ENCODE peak calls at places on chromosomes 4 and X, in nine cellular contexts. O is tibial artery, U is A673, E is right cardiac atrium, J is upper lobe of right lung, Q is spleen, S is transverse colon, C is tibial nerve, I is OCI-LY7. P is an unnamed sample. For H3K4me1, the result is how much of the 10 kb centered on the place peaks cover.

GRCh38 chrX:132909643-132910042 is 48.8 kb downstream of the HS6ST2 start:
- DNase-seq in Q (no peak), I (no peak), S (no peak), O (no peak), E (no peak), J (no peak), C (no peak), U (no peak), P (no peak)

GRCh38 chr4:38819569-38819968 is 15.0 kb upstream of the TLR1 start:
- DNase-seq in U (no peak), I (no peak), J (no peak), Q (no peak), S (no peak), C (no peak), O (no peak), E (no peak), P (no peak)

GRCh38 chr4:174665799-174666198 is 143.5 kb upstream of the HPGD start:
- DNase-seq in Q (no peak), O (no peak), U (no peak), E (no peak), S (no peak), J (no peak), I (no peak), C (no peak), P (no peak)

GRCh38 chr4:15495621-15496020 is 25.9 kb downstream of the CC2D2A start:
- DNase-seq in E (no peak), Q (no peak), J (no peak), C (no peak), I (no peak), U (peak), O (no peak), S (no peak), P (no peak)

GRCh38 chrX:150692296-150692695 is 900 bp upstream of the MTMR1 start:
- DNase-seq in Q (no peak), S (no peak), E (no peak), C (no peak), I (peak), J (no peak), O (no peak), U (no peak), P (peak)

GRCh38 chr4:6179362-6179761 is 21.0 kb downstream of the JAKMIP1 start:
- DNase-seq in E (no peak), J (no peak), I (no peak), Q (no peak), U (no peak), O (no peak), C (no peak), S (peak), P (no peak)

GRCh38 chr4:3611778-3612177 is 79.6 kb upstream of the LRPAP1 start:
- DNase-seq in U (no peak), J (peak), I (no peak), O (no peak), S (no peak), Q (peak), E (no peak), C (no peak), P (no peak)

GRCh38 chr4:16607241-16607640 is 291.2 kb downstream of the LDB2 start:
- DNase-seq in O (no peak), I (no peak), Q (no peak), J (no peak), S (no peak), C (no peak), U (no peak), E (no peak), P (no peak)

GRCh38 chr4:183200453-183200852 is 101.4 kb downstream of the WWC2 start:
- DNase-seq in J (peak), O (peak), E (peak), C (no peak), Q (no peak), I (no peak), U (peak), S (peak), P (no peak)

GRCh38 chrX:76427560-76428242 is at the start of gene MAGEE1:
- DNase-seq in J (peak), O (peak), I (peak), U (peak), C (peak), S (peak), E (peak), Q (peak), P (peak)

GRCh38 chrX:34768290-34768689 is 111.2 kb upstream of the TMEM47 start:
- DNase-seq in I (no peak), Q (no peak), O (no peak), J (no peak), C (no peak), E (no peak), S (no peak), U (peak), P (no peak)

GRCh38 chr4:24980064-24980690 is 50.6 kb downstream of the LGI2 start:
- DNase-seq in C (no peak), Q (no peak), J (no peak), U (peak), S (peak), O (peak), I (peak), E (peak), P (peak)

GRCh38 chrX:25001808-25002657 is 13.7 kb downstream of the ARX start:
- DNase-seq in I (no peak), J (no peak), O (no peak), U (no peak), C (no peak), S (no peak), Q (no peak), E (no peak), P (no peak)

GRCh38 chr4:126191536-126191935 is 876.8 kb downstream of the FAT4 start:
- DNase-seq in Q (no peak), S (no peak), E (no peak), U (no peak), J (no peak), I (no peak), C (no peak), O (no peak), P (no peak)

GRCh38 chr4:110154586-110154985 is 43.8 kb downstream of the ELOVL6 start:
- DNase-seq in J (no peak), E (no peak), I (no peak), Q (no peak), C (no peak), S (no peak), O (no peak), U (no peak), P (no peak)

GRCh38 chrX:115892787-115893671 is 277.5 kb upstream of the AGTR2 start:
- DNase-seq in J (no peak), O (no peak), Q (peak), C (no peak), E (peak), S (peak), I (no peak), U (peak), P (peak)

GRCh38 chr4:78061939-78062603 is 4.9 kb downstream of the FRAS1 start:
- DNase-seq in J (no peak), E (no peak), O (no peak), S (no peak), I (no peak), Q (no peak), C (no peak), U (no peak), P (no peak)

GRCh38 chr4:109721033-109721432 is 8.8 kb downstream of the PLA2G12A start:
- DNase-seq in E (no peak), C (no peak), I (no peak), Q (no peak), S (no peak), U (no peak), J (no peak), O (no peak), P (no peak)

GRCh38 chrX:87805829-87806490 is 288.4 kb downstream of the KLHL4 start:
- DNase-seq in S (no peak), C (no peak), Q (no peak), O (no peak), J (no peak), E (no peak), U (no peak), I (no peak), P (no peak)

GRCh38 chr4:128225148-128225547 is 62.5 kb downstream of the PGRMC2 start:
- DNase-seq in J (no peak), U (peak), C (no peak), E (no peak), S (no peak), O (no peak), I (no peak), Q (no peak), P (no peak)

GRCh38 chr4:169658196-169658595 is 37.8 kb downstream of the CLCN3 start:
- DNase-seq in Q (no peak), E (no peak), I (no peak), U (no peak), O (no peak), C (no peak), J (no peak), S (no peak), P (no peak)

GRCh38 chr4:38609614-38610013 is 54.4 kb upstream of the KLF3 start:
- DNase-seq in O (no peak), C (no peak), E (no peak), Q (no peak), I (peak), S (peak), U (no peak), J (no peak), P (no peak)

GRCh38 chrX:35664838-35665237 is 133.3 kb upstream of the MAGEB16 start:
- DNase-seq in J (no peak), C (no peak), S (no peak), O (no peak), Q (no peak), U (peak), E (no peak), I (no peak), P (no peak)

GRCh38 chr4:124851741-124852140 is 139.2 kb upstream of the ANKRD50 start:
- DNase-seq in Q (no peak), C (no peak), U (no peak), J (no peak), I (no peak), E (no peak), S (no peak), O (no peak), P (no peak)

GRCh38 chr4:184287697-184288255 is 70.1 kb upstream of the ENPP6 start:
- DNase-seq in U (peak), O (no peak), S (peak), I (peak), Q (no peak), C (no peak), J (no peak), E (no peak), P (no peak)

GRCh38 chrX:48854898-48855297 is 19.5 kb upstream of the PCSK1N start:
- DNase-seq in J (no peak), U (peak), Q (no peak), O (no peak), S (no peak), I (peak), E (no peak), C (no peak), P (no peak)

GRCh38 chr4:170872794-170873193 is 783.0 kb upstream of the AADAT start:
- DNase-seq in J (no peak), S (no peak), U (no peak), C (no peak), E (no peak), Q (no peak), I (no peak), O (no peak), P (no peak)

GRCh38 chr4:8117278-8117682 is 41.3 kb downstream of the ABLIM2 start:
- DNase-seq in C (no peak), O (no peak), J (no peak), I (peak), E (peak), Q (no peak), U (peak), S (peak), P (peak)

GRCh38 chr4:152258804-152259708 is 276.8 kb downstream of the FBXW7 start:
- DNase-seq in O (no peak), C (no peak), J (no peak), U (no peak), S (no peak), Q (no peak), I (no peak), E (no peak), P (no peak)

GRCh38 chrX:132809581-132809980 is 148.8 kb downstream of the HS6ST2 start:
- DNase-seq in S (no peak), J (no peak), C (no peak), O (no peak), I (no peak), E (no peak), Q (no peak), U (no peak), P (no peak)

GRCh38 chr4:146957252-146957651 is 11.6 kb upstream of the TTC29 start:
- DNase-seq in O (no peak), E (no peak), C (no peak), J (no peak), I (no peak), U (peak), S (no peak), Q (no peak), P (no peak)

GRCh38 chr4:17763352-17763890 is 18.0 kb downstream of the FAM184B start:
- DNase-seq in O (no peak), U (no peak), E (no peak), C (no peak), Q (no peak), I (no peak), J (no peak), S (no peak), P (no peak)

GRCh38 chrX:29617276-29617675 is 598.1 kb upstream of the MAGEB2 start:
- DNase-seq in I (no peak), S (no peak), U (peak), E (no peak), J (no peak), Q (no peak), O (no peak), C (no peak), P (no peak)

GRCh38 chr4:1376841-1377605 is 29.2 kb downstream of the NKX1-1 start:
- DNase-seq in C (no peak), J (peak), E (peak), I (no peak), Q (peak), S (no peak), U (no peak), O (peak), P (no peak)

GRCh38 chrX:134026732-134027311 is 41.4 kb upstream of the GPC3 start:
- DNase-seq in C (peak), S (peak), Q (no peak), O (peak), J (no peak), E (no peak), I (no peak), U (peak), P (no peak)

GRCh38 chr4:155973639-155974475 is 20.2 kb upstream of the CTSO start:
- DNase-seq in U (peak), O (no peak), E (no peak), Q (no peak), I (no peak), C (no peak), S (no peak), J (no peak), P (no peak)

GRCh38 chrX:101040197-101040596 is 11.7 kb downstream of the TRMT2B start:
- DNase-seq in E (no peak), S (no peak), U (no peak), Q (no peak), O (no peak), I (no peak), C (no peak), J (no peak), P (no peak)

GRCh38 chr4:68021185-68021584 is 57.9 kb upstream of the TMPRSS11A start:
- DNase-seq in I (no peak), Q (no peak), C (no peak), O (no peak), S (no peak), E (no peak), J (no peak), U (no peak), P (no peak)

GRCh38 chrX:129689881-129690280 is 35.1 kb upstream of the APLN start:
- DNase-seq in U (no peak), C (no peak), Q (no peak), O (no peak), J (no peak), S (no peak), E (no peak), I (no peak), P (no peak)

GRCh38 chr4:154450971-154451370 is 40.6 kb downstream of the DCHS2 start:
- DNase-seq in O (no peak), U (no peak), E (no peak), Q (no peak), C (no peak), S (no peak), I (no peak), J (no peak), P (no peak)

DNA sequence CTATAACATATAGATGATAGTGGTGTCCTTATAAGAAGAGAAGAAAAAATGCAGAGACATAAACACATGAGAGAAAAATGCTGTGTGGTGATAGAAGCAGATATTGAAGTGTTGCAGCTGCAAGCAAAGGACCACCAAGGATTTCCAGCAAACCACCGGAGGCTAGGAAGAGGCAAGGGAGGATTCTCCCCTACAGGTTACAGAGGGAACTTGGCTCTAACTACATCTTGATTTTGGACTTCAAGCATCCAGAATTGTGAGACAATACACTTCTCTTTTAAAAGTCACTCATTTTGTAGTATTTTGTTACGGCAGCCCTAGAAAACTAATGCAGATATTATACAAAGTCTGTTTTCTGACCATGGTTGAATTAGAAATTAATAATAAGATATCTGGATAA is 30.4 kb upstream of the CHRDL1 start:
- DNase-seq in S (no peak), U (no peak), O (no peak), E (no peak), J (no peak), I (no peak), C (no peak), Q (no peak), P (no peak)
- H3K4me3 ChIP-seq in S (no peak), U (no peak), O (no peak), E (no peak), J (no peak), I (no peak), C (no peak), Q (no peak), P (no peak)

DNA sequence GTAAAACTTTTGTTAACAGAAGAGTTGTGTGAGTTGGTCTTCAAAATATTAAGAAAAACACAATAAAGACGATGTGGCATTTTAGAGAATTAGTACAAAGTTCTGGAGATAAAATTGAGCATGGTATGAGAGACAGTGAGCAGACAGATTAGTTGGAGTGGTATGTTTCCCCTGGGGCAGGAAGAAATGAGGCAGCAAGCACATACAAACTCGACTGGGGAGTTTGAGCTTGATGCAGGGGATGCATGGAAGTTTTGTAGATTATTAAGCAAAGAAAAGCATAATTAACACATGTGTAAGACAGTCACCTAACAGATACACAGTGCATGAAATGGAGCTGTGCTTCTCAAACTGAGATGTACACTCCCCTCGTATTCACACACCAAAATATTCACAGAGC is 58.1 kb upstream of the IL2 start:
- DNase-seq in C (no peak), O (no peak), E (no peak), S (no peak), Q (no peak), I (no peak), U (no peak), J (no peak), P (no peak)
- H3K4me1 ChIP-seq in C (under half), O (under half), E (under half), S (under half), Q (under half), I (under half), U (under half), J (under half), P (under half)

DNA sequence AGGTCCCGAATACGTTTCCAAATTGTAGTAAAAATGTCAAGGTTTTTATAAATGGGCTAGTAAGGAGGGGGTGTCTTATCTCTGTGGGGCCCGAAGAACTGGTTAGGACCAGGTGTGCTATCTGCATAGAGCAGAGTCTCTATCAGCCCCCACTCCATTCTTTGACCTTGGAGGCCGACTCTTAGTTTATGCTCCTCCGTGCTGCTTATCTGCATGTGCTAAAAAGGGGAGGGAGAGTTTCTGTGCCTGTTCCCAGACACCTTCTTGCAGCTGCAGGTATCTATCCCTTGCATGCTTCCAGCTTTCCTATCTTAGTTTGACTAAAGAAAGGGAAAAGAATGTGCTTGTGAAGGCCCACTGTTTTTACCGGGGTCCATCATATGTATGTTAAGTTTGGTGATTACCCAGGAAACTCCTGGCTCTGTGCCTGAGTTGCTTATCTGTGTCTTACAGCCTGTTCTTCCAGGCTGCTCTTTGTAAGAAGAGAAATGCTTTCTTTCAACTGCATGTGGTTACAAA is 28.6 kb upstream of the NAF1 start:
- DNase-seq in U (no peak), Q (no peak), E (no peak), I (no peak), O (no peak), J (no peak), S (no peak), C (no peak), P (no peak)
- H3K27ac ChIP-seq in U (no peak), Q (no peak), E (no peak), I (no peak), O (peak), J (no peak), S (no peak), C (no peak), P (no peak)

DNA sequence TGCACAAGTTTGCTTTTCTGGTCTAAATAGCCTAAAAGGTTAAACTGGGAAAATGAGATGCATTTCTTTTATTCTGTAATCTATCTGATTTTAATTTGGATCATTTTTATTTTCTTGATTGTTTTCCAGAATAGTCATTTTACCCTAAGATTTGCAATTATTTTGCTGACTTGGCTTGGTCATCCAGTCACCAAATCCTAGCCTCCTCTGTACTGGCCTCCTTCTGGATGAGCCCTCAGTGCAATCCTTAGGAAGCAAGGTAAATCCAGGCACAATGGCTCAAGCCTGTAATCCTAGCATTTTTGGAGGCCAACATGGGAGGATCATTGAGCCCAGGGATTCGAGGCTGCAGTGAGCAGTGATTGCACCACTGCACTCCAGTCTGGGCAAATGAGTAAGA is 9.2 kb downstream of the EREG start:
- DNase-seq in U (no peak), O (no peak), C (no peak), E (no peak), S (no peak), I (no peak), Q (no peak), J (no peak), P (no peak)
- H3K4me3 ChIP-seq in U (no peak), O (no peak), C (no peak), E (no peak), S (no peak), I (no peak), Q (no peak), J (no peak), P (no peak)

P was measured in naive thymus-derived CD4-positive, alpha-beta T cell.